ENCODE peak calls at places on chromosomes 11 and 22, in ten cellular contexts. O, Y, F, A, G, M, P, R, Q and B are unnamed samples.

GRCh38 chr22:39967103-39967829 is 7.1 kb downstream of the TMA7B start:
- DNase-seq in O (no peak), Y (no peak), F (no peak), A (no peak), G (no peak), M (no peak), P (no peak), R (no peak), Q (no peak), B (no peak)

GRCh38 chr11:59289356-59289755 is 69.3 kb upstream of the OR5AN1 start:
- DNase-seq in O (no peak), Y (no peak), F (no peak), A (no peak), G (no peak), M (no peak), P (no peak), R (no peak), Q (no peak), B (no peak)

GRCh38 chr11:92216789-92217188 is 7.8 kb upstream of the FAT3 start:
- DNase-seq in O (no peak), Y (no peak), F (no peak), A (no peak), G (no peak), M (no peak), P (no peak), R (no peak), Q (no peak), B (no peak)

GRCh38 chr22:27554106-27554814 is 247.3 kb downstream of the MN1 start:
- DNase-seq in O (no peak), Y (no peak), F (no peak), A (no peak), G (no peak), M (no peak), P (no peak), R (no peak), Q (no peak), B (no peak)

GRCh38 chr11:94926698-94927237 is 46.6 kb downstream of the CWC15 start:
- DNase-seq in O (peak), Y (no peak), F (no peak), A (peak), G (no peak), M (no peak), P (no peak), R (no peak), Q (no peak), B (peak)

GRCh38 chr22:17257578-17257977 is 38.3 kb upstream of the ADA2 start:
- DNase-seq in O (no peak), Y (peak), F (no peak), A (no peak), G (no peak), M (peak), P (peak), R (no peak), Q (no peak), B (no peak)

GRCh38 chr22:41642711-41643110 is 21.6 kb downstream of the XRCC6 start:
- DNase-seq in O (no peak), Y (no peak), F (no peak), A (no peak), G (no peak), M (no peak), P (no peak), R (no peak), Q (no peak), B (no peak)

GRCh38 chr11:76445122-76446084 is 585 bp downstream of the EMSY start:
- DNase-seq in O (peak), Y (peak), F (peak), A (peak), G (peak), M (peak), P (peak), R (peak), Q (peak), B (peak)

GRCh38 chr11:67024410-67024809 is 1.5 kb downstream of the SYT12 start:
- DNase-seq in O (no peak), Y (no peak), F (peak), A (no peak), G (peak), M (peak), P (peak), R (no peak), Q (no peak), B (no peak)

GRCh38 chr22:50200333-50201190 is at the start of gene SELENOO:
- DNase-seq in O (peak), Y (peak), F (peak), A (no peak), G (peak), M (peak), P (peak), R (peak), Q (peak), B (peak)

GRCh38 chr11:12232819-12233601 is 122.6 kb downstream of the MICAL2 start:
- DNase-seq in O (no peak), Y (no peak), F (no peak), A (peak), G (no peak), M (no peak), P (no peak), R (no peak), Q (no peak), B (no peak)

GRCh38 chr11:64887234-64887756 is 8.9 kb upstream of the EHD1 start:
- DNase-seq in O (no peak), Y (no peak), F (no peak), A (no peak), G (no peak), M (no peak), P (no peak), R (no peak), Q (no peak), B (no peak)

GRCh38 chr11:17917556-17917955 is 95.3 kb downstream of the SERGEF start:
- DNase-seq in O (no peak), Y (no peak), F (no peak), A (no peak), G (no peak), M (no peak), P (no peak), R (no peak), Q (no peak), B (no peak)

GRCh38 chr11:118274184-118274583 is 10.1 kb upstream of the MPZL2 start:
- DNase-seq in O (no peak), Y (no peak), F (no peak), A (no peak), G (no peak), M (no peak), P (no peak), R (no peak), Q (no peak), B (no peak)

GRCh38 chr11:116703421-116703820 is 69.4 kb downstream of the BUD13 start:
- DNase-seq in O (no peak), Y (peak), F (no peak), A (no peak), G (no peak), M (no peak), P (no peak), R (peak), Q (no peak), B (no peak)

GRCh38 chr11:27401760-27402316 is 38.8 kb upstream of the CCDC34 start:
- DNase-seq in O (no peak), Y (no peak), F (no peak), A (no peak), G (no peak), M (no peak), P (no peak), R (no peak), Q (no peak), B (no peak)